ENCODE peak calls at places on chromosomes 7 and 10, in six cellular contexts. One of them, this sample, is unnamed.

GRCh38 chr7:4159761-4160554 is 522.1 kb upstream of the FOXK1 start:
- DNase-seq in ovary: no peak
- DNase-seq in activated CD8-positive, alpha-beta memory T cell treated with anti-CD3 and anti-CD28 coated beads for 48 hours: no peak
- DNase-seq in GM23338: no peak
- DNase-seq in HFFc6: no peak
- DNase-seq in NCI-H2171 treated with DMSO at 0.1 percent for 48 hours: no peak
- DNase-seq in this sample: no peak

GRCh38 chr10:18437486-18437885 is 213.9 kb downstream of the NSUN6 start:
- DNase-seq in ovary: no peak
- DNase-seq in activated CD8-positive, alpha-beta memory T cell treated with anti-CD3 and anti-CD28 coated beads for 48 hours: no peak
- DNase-seq in GM23338: no peak
- DNase-seq in HFFc6: no peak
- DNase-seq in NCI-H2171 treated with DMSO at 0.1 percent for 48 hours: peak; percentile 4
- DNase-seq in this sample: no peak

GRCh38 chr10:104337527-104337984 is 709 bp downstream of the ITPRIP start:
- DNase-seq in ovary: peak; percentile 49
- DNase-seq in activated CD8-positive, alpha-beta memory T cell treated with anti-CD3 and anti-CD28 coated beads for 48 hours: no peak
- DNase-seq in GM23338: peak; percentile 77
- DNase-seq in HFFc6: no peak
- DNase-seq in NCI-H2171 treated with DMSO at 0.1 percent for 48 hours: peak; percentile 19
- DNase-seq in this sample: no peak

GRCh38 chr7:138864667-138865066 is 66.7 kb upstream of the ATP6V0A4 start:
- DNase-seq in ovary: no peak
- DNase-seq in activated CD8-positive, alpha-beta memory T cell treated with anti-CD3 and anti-CD28 coated beads for 48 hours: no peak
- DNase-seq in GM23338: no peak
- DNase-seq in HFFc6: peak; percentile 87
- DNase-seq in NCI-H2171 treated with DMSO at 0.1 percent for 48 hours: no peak
- DNase-seq in this sample: no peak

GRCh38 chr7:33862946-33863814 is 42.2 kb upstream of the BMPER start:
- DNase-seq in ovary: no peak
- DNase-seq in activated CD8-positive, alpha-beta memory T cell treated with anti-CD3 and anti-CD28 coated beads for 48 hours: no peak
- DNase-seq in GM23338: no peak
- DNase-seq in HFFc6: no peak
- DNase-seq in NCI-H2171 treated with DMSO at 0.1 percent for 48 hours: no peak
- DNase-seq in this sample: no peak

GRCh38 chr10:14659626-14660196 is 115.0 kb downstream of the FAM107B start:
- DNase-seq in ovary: no peak
- DNase-seq in activated CD8-positive, alpha-beta memory T cell treated with anti-CD3 and anti-CD28 coated beads for 48 hours: peak; percentile 30
- DNase-seq in GM23338: no peak
- DNase-seq in HFFc6: no peak
- DNase-seq in NCI-H2171 treated with DMSO at 0.1 percent for 48 hours: no peak
- DNase-seq in this sample: no peak

GRCh38 chr10:92242910-92243671 is 47.8 kb downstream of the CPEB3 start:
- DNase-seq in ovary: peak; percentile 37
- DNase-seq in activated CD8-positive, alpha-beta memory T cell treated with anti-CD3 and anti-CD28 coated beads for 48 hours: no peak
- DNase-seq in GM23338: peak; percentile 83
- DNase-seq in HFFc6: peak; percentile 27
- DNase-seq in NCI-H2171 treated with DMSO at 0.1 percent for 48 hours: peak; percentile 69
- DNase-seq in this sample: peak; percentile 79

GRCh38 chr7:494261-494687 is 25.4 kb downstream of the PDGFA start:
- DNase-seq in ovary: no peak
- DNase-seq in activated CD8-positive, alpha-beta memory T cell treated with anti-CD3 and anti-CD28 coated beads for 48 hours: no peak
- DNase-seq in GM23338: no peak
- DNase-seq in HFFc6: no peak
- DNase-seq in NCI-H2171 treated with DMSO at 0.1 percent for 48 hours: no peak
- DNase-seq in this sample: peak; percentile 61

GRCh38 chr7:42194218-42194617 is 42.8 kb downstream of the GLI3 start:
- DNase-seq in ovary: no peak
- DNase-seq in activated CD8-positive, alpha-beta memory T cell treated with anti-CD3 and anti-CD28 coated beads for 48 hours: no peak
- DNase-seq in GM23338: no peak
- DNase-seq in HFFc6: no peak
- DNase-seq in NCI-H2171 treated with DMSO at 0.1 percent for 48 hours: no peak
- DNase-seq in this sample: no peak

GRCh38 chr7:100705341-100705752 is 574 bp upstream of the POP7 start:
- DNase-seq in ovary: peak; percentile 89
- DNase-seq in activated CD8-positive, alpha-beta memory T cell treated with anti-CD3 and anti-CD28 coated beads for 48 hours: peak; percentile 63
- DNase-seq in GM23338: peak; percentile 85
- DNase-seq in HFFc6: peak; percentile 36
- DNase-seq in NCI-H2171 treated with DMSO at 0.1 percent for 48 hours: peak; percentile 68
- DNase-seq in this sample: peak; percentile 84

GRCh38 chr10:122290334-122290733 is 19.2 kb downstream of the BTBD16 start:
- DNase-seq in ovary: no peak
- DNase-seq in activated CD8-positive, alpha-beta memory T cell treated with anti-CD3 and anti-CD28 coated beads for 48 hours: no peak
- DNase-seq in GM23338: no peak
- DNase-seq in HFFc6: no peak
- DNase-seq in NCI-H2171 treated with DMSO at 0.1 percent for 48 hours: no peak
- DNase-seq in this sample: peak; percentile 62

GRCh38 chr10:14586901-14587300 is 187.8 kb downstream of the FAM107B start:
- DNase-seq in ovary: no peak
- DNase-seq in activated CD8-positive, alpha-beta memory T cell treated with anti-CD3 and anti-CD28 coated beads for 48 hours: no peak
- DNase-seq in GM23338: no peak
- DNase-seq in HFFc6: no peak
- DNase-seq in NCI-H2171 treated with DMSO at 0.1 percent for 48 hours: no peak
- DNase-seq in this sample: no peak

GRCh38 chr10:112208981-112209380 is 25.4 kb upstream of the GPAM start:
- DNase-seq in ovary: no peak
- DNase-seq in activated CD8-positive, alpha-beta memory T cell treated with anti-CD3 and anti-CD28 coated beads for 48 hours: no peak
- DNase-seq in GM23338: no peak
- DNase-seq in HFFc6: peak; percentile 78
- DNase-seq in NCI-H2171 treated with DMSO at 0.1 percent for 48 hours: no peak
- DNase-seq in this sample: no peak

GRCh38 chr7:103680161-103681144 is 234.4 kb upstream of the SLC26A5 start:
- DNase-seq in ovary: no peak
- DNase-seq in activated CD8-positive, alpha-beta memory T cell treated with anti-CD3 and anti-CD28 coated beads for 48 hours: no peak
- DNase-seq in GM23338: peak; percentile 9
- DNase-seq in HFFc6: no peak
- DNase-seq in NCI-H2171 treated with DMSO at 0.1 percent for 48 hours: peak; percentile 31
- DNase-seq in this sample: no peak

GRCh38 chr7:7539152-7539551 is 3.5 kb upstream of the COL28A1 start:
- DNase-seq in ovary: no peak
- DNase-seq in activated CD8-positive, alpha-beta memory T cell treated with anti-CD3 and anti-CD28 coated beads for 48 hours: no peak
- DNase-seq in GM23338: no peak
- DNase-seq in HFFc6: no peak
- DNase-seq in NCI-H2171 treated with DMSO at 0.1 percent for 48 hours: no peak
- DNase-seq in this sample: no peak

GRCh38 chr10:11993834-11994468 is 48.7 kb downstream of the UPF2 start:
- DNase-seq in ovary: no peak
- DNase-seq in activated CD8-positive, alpha-beta memory T cell treated with anti-CD3 and anti-CD28 coated beads for 48 hours: no peak
- DNase-seq in GM23338: no peak
- DNase-seq in HFFc6: no peak
- DNase-seq in NCI-H2171 treated with DMSO at 0.1 percent for 48 hours: no peak
- DNase-seq in this sample: no peak

GRCh38 chr7:91683823-91684222 is 196.7 kb downstream of the MTERF1 start:
- DNase-seq in ovary: no peak
- DNase-seq in activated CD8-positive, alpha-beta memory T cell treated with anti-CD3 and anti-CD28 coated beads for 48 hours: no peak
- DNase-seq in GM23338: no peak
- DNase-seq in HFFc6: peak; percentile 43
- DNase-seq in NCI-H2171 treated with DMSO at 0.1 percent for 48 hours: peak; percentile 67
- DNase-seq in this sample: no peak

GRCh38 chr7:79211724-79212123 is 241.7 kb downstream of the MAGI2 start:
- DNase-seq in ovary: no peak
- DNase-seq in activated CD8-positive, alpha-beta memory T cell treated with anti-CD3 and anti-CD28 coated beads for 48 hours: no peak
- DNase-seq in GM23338: no peak
- DNase-seq in HFFc6: no peak
- DNase-seq in NCI-H2171 treated with DMSO at 0.1 percent for 48 hours: no peak
- DNase-seq in this sample: no peak

GRCh38 chr10:117964528-117964927 is 82.2 kb downstream of the RAB11FIP2 start:
- DNase-seq in ovary: no peak
- DNase-seq in activated CD8-positive, alpha-beta memory T cell treated with anti-CD3 and anti-CD28 coated beads for 48 hours: no peak
- DNase-seq in GM23338: no peak
- DNase-seq in HFFc6: no peak
- DNase-seq in NCI-H2171 treated with DMSO at 0.1 percent for 48 hours: no peak
- DNase-seq in this sample: no peak

GRCh38 chr7:73482746-73483145 is 39.3 kb downstream of the BAZ1B start:
- DNase-seq in ovary: no peak
- DNase-seq in activated CD8-positive, alpha-beta memory T cell treated with anti-CD3 and anti-CD28 coated beads for 48 hours: no peak
- DNase-seq in GM23338: no peak
- DNase-seq in HFFc6: no peak
- DNase-seq in NCI-H2171 treated with DMSO at 0.1 percent for 48 hours: no peak
- DNase-seq in this sample: no peak